ENCODE peak calls at places on chromosomes 11 and 22, in four cellular contexts. I is PC-3, R is A549, C is keratinocyte. Q is an unnamed sample.

GRCh38 chr11:43706631-43707030 is 26.1 kb downstream of the HSD17B12 start:
- DNase-seq in R (no peak), C (no peak), I (no peak), Q (no peak)

GRCh38 chr11:104588975-104589374 is 309.3 kb downstream of the CASP12 start:
- DNase-seq in I (no peak), R (no peak), C (no peak), Q (no peak)

GRCh38 chr22:30826670-30827355 is 132.1 kb downstream of the OSBP2 start:
- DNase-seq in R (no peak), C (no peak), I (no peak), Q (no peak)

GRCh38 chr22:39462443-39463147 is 5.8 kb downstream of the MGAT3 start:
- DNase-seq in R (no peak), I (no peak), C (no peak), Q (no peak)

GRCh38 chr22:49023879-49024774 is 803.5 kb downstream of the BRD1 start:
- DNase-seq in C (no peak), I (no peak), R (no peak), Q (no peak)

GRCh38 chr11:56852131-56852530 is 103.6 kb upstream of the OR9G4 start:
- DNase-seq in C (no peak), R (no peak), I (no peak), Q (no peak)

GRCh38 chr11:125257185-125257584 is 92.6 kb downstream of the PKNOX2 start:
- DNase-seq in R (peak), I (peak), C (no peak), Q (no peak)

GRCh38 chr11:6618117-6619020 is 853 bp downstream of the TPP1 start:
- DNase-seq in C (peak), R (no peak), I (peak), Q (peak)

GRCh38 chr11:117857734-117858369 is 18.6 kb downstream of the FXYD6 start:
- DNase-seq in C (no peak), I (no peak), R (no peak), Q (no peak)

GRCh38 chr11:46357483-46357936 is 10.2 kb downstream of the DGKZ start:
- DNase-seq in C (no peak), I (no peak), R (no peak), Q (no peak)

GRCh38 chr11:6156628-6157367 is 13.3 kb downstream of the OR52B2 start:
- DNase-seq in C (no peak), R (no peak), I (no peak), Q (no peak)

GRCh38 chr11:11626128-11626527 is 4.3 kb upstream of the GALNT18 start:
- DNase-seq in I (peak), C (no peak), R (no peak), Q (no peak)

GRCh38 chr11:7905549-7905948 is 25.5 kb downstream of the OR10A6 start:
- DNase-seq in C (no peak), I (no peak), R (no peak), Q (no peak)

GRCh38 chr22:19179472-19180048 is 1.0 kb upstream of the SLC25A1 start:
- DNase-seq in C (peak), R (peak), I (peak), Q (peak)

GRCh38 chr22:20424937-20425587 is 12.6 kb downstream of the SCARF2 start:
- DNase-seq in R (no peak), C (peak), I (no peak), Q (no peak)

GRCh38 chr11:66920978-66921784 is 37.0 kb downstream of the PC start:
- DNase-seq in C (no peak), I (no peak), R (no peak), Q (no peak)

GRCh38 chr11:9739108-9739507 is 75.2 kb downstream of the SWAP70 start:
- DNase-seq in C (no peak), R (no peak), I (no peak), Q (no peak)

GRCh38 chr11:9740202-9740881 is 76.5 kb downstream of the SWAP70 start:
- DNase-seq in I (peak), C (no peak), R (no peak), Q (no peak)

GRCh38 chr11:9738126-9738525 is 74.2 kb downstream of the SWAP70 start:
- DNase-seq in C (no peak), R (no peak), I (no peak), Q (no peak)

GRCh38 chr11:9736365-9736764 is 72.5 kb downstream of the SWAP70 start:
- DNase-seq in R (no peak), I (no peak), C (no peak), Q (no peak)

GRCh38 chr11:9738700-9739099 is 74.8 kb downstream of the SWAP70 start:
- DNase-seq in R (no peak), I (no peak), C (no peak), Q (no peak)
- H3K4me3 ChIP-seq in R (no peak), I (no peak), C (no peak), Q (no peak)

GRCh38 chr11:129374081-129374992 is 1.3 kb upstream of the BARX2 start:
- DNase-seq in C (no peak), R (no peak), I (no peak), Q (no peak)
- H3K4me3 ChIP-seq in C (peak), R (peak), I (peak), Q (peak)

GRCh38 chr22:27669798-27670599 is 131.6 kb downstream of the MN1 start:
- DNase-seq in I (peak), R (no peak), C (no peak), Q (no peak)
- H3K4me3 ChIP-seq in I (no peak), R (no peak), C (no peak), Q (no peak)

GRCh38 chr11:86063536-86063935 is 5.3 kb downstream of the PICALM start:
- DNase-seq in R (no peak), C (no peak), I (peak), Q (no peak)
- H3K4me3 ChIP-seq in R (no peak), C (no peak), I (no peak), Q (no peak)

GRCh38 chr22:27877501-27877900 is 41.6 kb downstream of the PITPNB start:
- DNase-seq in I (no peak), C (no peak), R (no peak), Q (no peak)

GRCh38 chr22:27874185-27874584 is 44.9 kb downstream of the PITPNB start:
- DNase-seq in R (no peak), I (no peak), C (no peak), Q (no peak)

GRCh38 chr22:27874756-27875155 is 44.3 kb downstream of the PITPNB start:
- DNase-seq in R (no peak), I (no peak), C (no peak), Q (no peak)

GRCh38 chr22:27875951-27876350 is 43.1 kb downstream of the PITPNB start:
- DNase-seq in R (no peak), I (no peak), C (no peak), Q (no peak)

DNA sequence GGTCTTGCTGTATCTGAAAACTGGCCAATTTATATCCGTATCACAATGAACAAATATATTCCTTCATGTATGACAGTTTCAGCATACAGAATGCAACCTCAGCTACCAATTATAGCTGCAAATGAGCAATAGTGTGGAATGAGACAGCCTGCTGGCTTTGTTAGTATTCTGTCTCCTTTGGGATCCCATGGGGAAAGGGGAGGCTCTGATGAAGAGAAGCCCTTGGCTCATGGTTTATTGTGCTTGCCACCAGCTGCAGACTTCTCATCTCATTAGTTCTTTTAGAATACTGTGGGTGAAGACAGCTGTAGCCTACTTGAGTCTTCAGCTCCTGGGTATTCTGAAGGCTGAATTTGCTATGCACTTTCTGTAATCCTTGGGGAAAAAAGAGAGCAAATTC is 42.4 kb downstream of the PITPNB start:
- DNase-seq in I (no peak), C (no peak), R (no peak), Q (peak)
- H3K4me3 ChIP-seq in I (no peak), C (no peak), R (no peak), Q (no peak)

GRCh38 chr11:114160884-114161283 is 101.4 kb downstream of the ZBTB16 start:
- DNase-seq in R (no peak), I (no peak), C (peak), Q (peak)
- H3K4me3 ChIP-seq in R (no peak), I (no peak), C (no peak), Q (no peak)